ENCODE peak calls at places on chromosome 6, in eight cellular contexts. Z is NCI-H2171; D is head of caudate nucleus; F is NCI-H69; R is stimulated activated CD8-positive, alpha-beta memory T cell treated with anti-CD3 and anti-CD28 coated beads, Interleukin-15, amount 100 ng/mL, for 48 hours; I is activated T-helper 1 cell treated with Interleukin-2 at 50 U/mL for 16 hours; C is A172; S is caudate nucleus. Y is an unnamed sample.

GRCh38 chr6:92759195-92759594 is 660.2 kb downstream of the EPHA7 start:
- DNase-seq in Z (no peak), D (no peak), F (no peak), R (no peak), I (no peak), C (no peak), S (no peak), Y (no peak)

GRCh38 chr6:66556936-66557335 is 849.9 kb upstream of the EYS start:
- DNase-seq in Z (no peak), D (no peak), F (no peak), R (no peak), I (no peak), C (peak), S (no peak), Y (no peak)

GRCh38 chr6:140071601-140072062 is 697.2 kb upstream of the CITED2 start:
- DNase-seq in Z (no peak), D (no peak), F (no peak), R (no peak), I (no peak), C (peak), S (no peak), Y (no peak)

GRCh38 chr6:109311481-109311880 is 70.8 kb downstream of the CD164 start:
- DNase-seq in Z (no peak), D (no peak), F (no peak), R (no peak), I (no peak), C (no peak), S (no peak), Y (no peak)

GRCh38 chr6:158554611-158555361 is 5.1 kb upstream of the TMEM181 start:
- DNase-seq in Z (no peak), D (no peak), F (peak), R (no peak), I (no peak), C (no peak), S (no peak), Y (no peak)

GRCh38 chr6:10453596-10453995 is 38.7 kb upstream of the TFAP2A start:
- DNase-seq in Z (no peak), D (no peak), F (no peak), R (no peak), I (no peak), C (no peak), S (no peak), Y (no peak)

GRCh38 chr6:97288188-97288587 is 5.2 kb upstream of the MMS22L start:
- DNase-seq in Z (no peak), D (no peak), F (no peak), R (no peak), I (no peak), C (no peak), S (no peak), Y (no peak)

GRCh38 chr6:113676057-113676456 is 181.1 kb upstream of the MARCKS start:
- DNase-seq in Z (no peak), D (no peak), F (no peak), R (no peak), I (no peak), C (no peak), S (no peak), Y (no peak)

GRCh38 chr6:1136415-1136774 is 175.5 kb upstream of the FOXQ1 start:
- DNase-seq in Z (no peak), D (peak), F (no peak), R (no peak), I (no peak), C (peak), S (peak), Y (peak)

GRCh38 chr6:134936927-134937326 is 13.0 kb downstream of the ALDH8A1 start:
- DNase-seq in Z (no peak), D (no peak), F (no peak), R (no peak), I (no peak), C (peak), S (no peak), Y (no peak)